ENCODE peak calls at places on chromosomes 1 and 21, in nine cellular contexts. U, C, A, T, F, Z, Y, W and D are unnamed samples.

GRCh38 chr1:4107291-4107690 is 207.2 kb upstream of the C1orf174 start:
- DNase-seq in Y (no peak), Z (no peak), A (no peak), F (no peak), C (no peak), W (no peak), T (no peak), U (no peak), D (no peak)

GRCh38 chr1:230303069-230303468 is 123.1 kb downstream of the PGBD5 start:
- DNase-seq in C (no peak), Y (no peak), W (peak; percentile 82), F (no peak), U (no peak), T (no peak), Z (no peak), A (no peak), D (no peak)

GRCh38 chr1:79074975-79075374 is 68.4 kb upstream of the ADGRL4 start:
- DNase-seq in Y (no peak), T (no peak), A (no peak), C (no peak), F (no peak), W (peak; percentile 46), Z (no peak), U (no peak), D (no peak)

GRCh38 chr1:205598841-205599666 is 32.8 kb downstream of the ELK4 start:
- DNase-seq in Z (peak; percentile 67), A (peak; percentile 83), C (no peak), Y (peak; percentile 44), W (no peak), T (peak; percentile 51), F (peak; percentile 100), U (peak; percentile 55), D (no peak)

GRCh38 chr1:99469641-99470040 is 176.3 kb upstream of the PALMD start:
- DNase-seq in U (no peak), Z (no peak), C (no peak), W (peak; percentile 35), F (no peak), A (no peak), Y (no peak), T (no peak), D (no peak)

GRCh38 chr1:66271904-66272254 is 262.1 kb upstream of the SGIP1 start:
- DNase-seq in Y (peak; percentile 31), T (peak; percentile 67), C (no peak), Z (no peak), F (no peak), W (no peak), U (no peak), A (peak; percentile 58), D (no peak)

GRCh38 chr1:44217809-44218410 is 4.6 kb downstream of the DMAP1 start:
- DNase-seq in Y (peak; percentile 93), T (peak; percentile 74), A (peak; percentile 95), U (peak; percentile 81), C (peak; percentile 7), Z (peak; percentile 82), F (peak; percentile 66), W (peak; percentile 86), D (no peak)

GRCh38 chr1:60431593-60431992 is 358.0 kb upstream of the C1orf87 start:
- DNase-seq in Y (no peak), T (no peak), A (no peak), C (no peak), F (no peak), Z (no peak), U (no peak), W (no peak), D (no peak)

GRCh38 chr1:219085082-219085481 is 88.6 kb upstream of the LYPLAL1 start:
- DNase-seq in C (no peak), W (no peak), T (no peak), F (no peak), Y (no peak), U (no peak), A (no peak), Z (no peak), D (no peak)

GRCh38 chr1:43366179-43366578 is 1.6 kb downstream of the ELOVL1 start:
- DNase-seq in W (no peak), A (peak; percentile 51), F (no peak), Z (peak; percentile 84), Y (peak; percentile 68), U (peak; percentile 74), T (no peak), C (no peak), D (no peak)

GRCh38 chr1:215793210-215793609 is 226.1 kb downstream of the KCTD3 start:
- DNase-seq in Y (no peak), A (no peak), T (no peak), C (no peak), Z (no peak), F (no peak), U (no peak), W (no peak), D (no peak)

GRCh38 chr1:156214024-156214748 is 1.4 kb downstream of the PMF1 start:
- DNase-seq in Z (no peak), F (no peak), T (no peak), U (no peak), Y (no peak), C (no peak), W (no peak), A (peak; percentile 62), D (no peak)

GRCh38 chr1:109312978-109313775 is 6.4 kb upstream of the MYBPHL start:
- DNase-seq in C (no peak), F (no peak), U (no peak), W (no peak), Y (no peak), Z (no peak), T (no peak), A (peak; percentile 67), D (no peak)

GRCh38 chr21:27104749-27105439 is 138.0 kb upstream of the ADAMTS5 start:
- DNase-seq in T (no peak), U (no peak), C (no peak), W (no peak), Y (no peak), F (no peak), Z (no peak), A (no peak), D (no peak)

GRCh38 chr1:228238461-228238860 is 30.6 kb downstream of the OBSCN start:
- DNase-seq in U (no peak), F (no peak), Z (no peak), A (no peak), Y (no peak), W (no peak), C (no peak), T (no peak), D (no peak)

GRCh38 chr1:228233136-228233535 is 25.3 kb downstream of the OBSCN start:
- DNase-seq in F (no peak), Z (no peak), W (no peak), A (no peak), T (no peak), C (no peak), U (no peak), Y (no peak), D (no peak)

GRCh38 chr1:228240411-228241240 is 32.8 kb downstream of the OBSCN start:
- DNase-seq in Y (no peak), A (peak; percentile 49), Z (no peak), T (no peak), U (no peak), F (no peak), C (no peak), W (no peak), D (no peak)

GRCh38 chr1:228238007-228238406 is 30.2 kb downstream of the OBSCN start:
- DNase-seq in A (peak; percentile 34), Y (no peak), F (no peak), Z (no peak), W (no peak), U (no peak), T (no peak), C (no peak), D (no peak)

GRCh38 chr1:228236744-228237143 is 28.9 kb downstream of the OBSCN start:
- DNase-seq in F (peak; percentile 62), C (no peak), Z (peak; percentile 49), Y (peak; percentile 81), T (no peak), A (peak; percentile 73), W (peak; percentile 54), U (no peak), D (no peak)
- TF ChIP-seq CTCF in F (peak; percentile 84), C (peak; percentile 32), Z (no peak), Y (peak; percentile 57), T (peak; percentile 53), A (peak; percentile 49), W (peak; percentile 74), U (no peak), D (peak; percentile 68)

GRCh38 chr1:12619396-12620141 is 1.6 kb upstream of the DHRS3 start:
- DNase-seq in U (peak; percentile 87), Z (peak; percentile 92), F (peak; percentile 85), Y (peak; percentile 92), A (peak; percentile 95), T (peak; percentile 86), C (no peak), W (peak; percentile 79), D (peak; percentile 49)
- H3K4me3 ChIP-seq in U (peak overlapping the region; percentile 24), Z (peak overlapping the region; percentile 74), F (peak overlapping the region; percentile 81), Y (no peak overlapping the region), A (no peak overlapping the region), T (peak overlapping the region; percentile 85), C (peak overlapping the region; percentile 67), W (peak overlapping the region; percentile 56), D (peak overlapping the region; percentile 31)

GRCh38 chr1:168243636-168244212 is 17.9 kb downstream of the SFT2D2 start:
- DNase-seq in T (no peak), U (no peak), W (no peak), F (no peak), Z (no peak), C (no peak), A (peak; percentile 64), Y (no peak), D (no peak)

GRCh38 chr1:168243200-168243599 is 17.4 kb downstream of the SFT2D2 start:
- DNase-seq in Z (peak; percentile 39), W (no peak), U (no peak), Y (peak; percentile 43), F (peak; percentile 69), T (no peak), C (no peak), A (peak; percentile 66), D (no peak)

GRCh38 chr1:168252204-168252733 is 26.5 kb downstream of the SFT2D2 start:
- DNase-seq in F (no peak), Z (no peak), W (no peak), U (no peak), T (no peak), C (no peak), Y (no peak), A (no peak), D (no peak)

GRCh38 chr1:168245042-168245441 is 19.2 kb downstream of the SFT2D2 start:
- DNase-seq in Y (no peak), A (no peak), C (no peak), Z (no peak), T (no peak), W (no peak), F (no peak), U (no peak), D (no peak)

DNA sequence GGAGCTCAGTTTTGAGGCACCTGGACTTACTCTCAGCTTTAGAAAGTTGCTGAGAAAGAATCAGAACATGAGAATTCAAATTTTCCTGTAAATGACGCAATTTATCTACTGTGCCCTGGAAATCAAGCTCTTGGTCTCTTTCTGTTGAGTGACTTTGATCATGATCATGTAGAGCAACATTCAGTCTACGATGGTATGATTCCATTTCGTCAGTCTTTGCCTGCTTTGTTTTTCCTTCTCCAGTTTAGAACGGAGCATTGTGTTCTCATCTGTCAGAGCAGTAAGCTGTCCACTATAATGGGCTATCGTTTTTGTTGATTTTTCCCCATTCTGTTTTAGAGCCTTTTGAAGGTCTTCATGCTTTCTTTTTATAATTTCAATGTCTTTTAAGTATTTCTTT is 20.7 kb downstream of the SFT2D2 start:
- DNase-seq in W (no peak), Z (no peak), T (no peak), U (no peak), C (no peak), A (no peak), F (no peak), Y (no peak), D (no peak)
- H3K36me3 ChIP-seq in W (peaks cover 3% of the 10 kb centered on the region), Z (peaks cover 26% of the 10 kb centered on the region), T (peaks cover 58% of the 10 kb centered on the region), U (peaks cover 22% of the 10 kb centered on the region), C (peaks cover 39% of the 10 kb centered on the region), A (no peaks in the 10 kb centered on the region), F (peaks cover 15% of the 10 kb centered on the region), Y (peaks cover 8% of the 10 kb centered on the region), D (peaks cover 24% of the 10 kb centered on the region)

GRCh38 chr1:237124856-237125462 is 83.0 kb downstream of the RYR2 start:
- DNase-seq in T (no peak), W (peak; percentile 43), Y (peak; percentile 32), Z (no peak), C (no peak), U (no peak), F (no peak), A (no peak), D (no peak)
- TF ChIP-seq CTCF in T (no peak), W (peak; percentile 78), Y (peak; percentile 54), Z (no peak), C (peak; percentile 51), U (no peak), F (no peak), A (peak; percentile 22), D (peak; percentile 67)